ENCODE peak calls at places on chromosomes 5 and 9, in five cellular contexts. B is prostate gland, W is A549, N is IMR-90, Q is heart left ventricle. Y is an unnamed sample.

GRCh38 chr5:149320791-149321330 is 24.4 kb upstream of the GRPEL2 start:
- DNase-seq in B (peak), W (peak), N (peak), Q (peak), Y (no peak)

GRCh38 chr9:16679327-16679821 is 191.1 kb downstream of the BNC2 start:
- DNase-seq in B (no peak), W (no peak), N (peak), Q (no peak), Y (no peak)

GRCh38 chr5:18420711-18421110 is 786.5 kb downstream of the TAF11L14 start:
- DNase-seq in B (no peak), W (no peak), N (no peak), Q (no peak), Y (no peak)

GRCh38 chr5:125659316-125660071 is 763.7 kb upstream of the GRAMD2B start:
- DNase-seq in B (no peak), W (no peak), N (peak), Q (no peak), Y (no peak)

GRCh38 chr5:65133473-65134110 is 348.1 kb downstream of the ADAMTS6 start:
- DNase-seq in B (no peak), W (no peak), N (no peak), Q (no peak), Y (no peak)

GRCh38 chr5:17679597-17680187 is 45.4 kb downstream of the TAF11L14 start:
- DNase-seq in B (no peak), W (no peak), N (no peak), Q (no peak), Y (no peak)

GRCh38 chr5:159324097-159324760 is 6.1 kb downstream of the IL12B start:
- DNase-seq in B (no peak), W (no peak), N (peak), Q (no peak), Y (no peak)

GRCh38 chr5:137453476-137454080 is 45.5 kb downstream of the SPOCK1 start:
- DNase-seq in B (no peak), W (no peak), N (peak), Q (no peak), Y (no peak)

GRCh38 chr5:14413331-14413750 is 168.3 kb upstream of the OTULINL start:
- DNase-seq in B (no peak), W (no peak), N (peak), Q (no peak), Y (no peak)

GRCh38 chr9:13791816-13792215 is 512.3 kb upstream of the MPDZ start:
- DNase-seq in B (no peak), W (no peak), N (no peak), Q (no peak), Y (no peak)

GRCh38 chr9:82209797-82210470 is 221.4 kb downstream of the SPATA31D1 start:
- DNase-seq in B (no peak), W (no peak), N (peak), Q (no peak), Y (no peak)

GRCh38 chr5:133387091-133387490 is 225.2 kb downstream of the FSTL4 start:
- DNase-seq in B (peak), W (no peak), N (no peak), Q (no peak), Y (no peak)

GRCh38 chr5:94810281-94810680 is 191.8 kb downstream of the SLF1 start:
- DNase-seq in B (no peak), W (no peak), N (no peak), Q (no peak), Y (no peak)

GRCh38 chr9:97747201-97747965 is 50.2 kb upstream of the XPA start:
- DNase-seq in B (no peak), W (no peak), N (no peak), Q (no peak), Y (no peak)

GRCh38 chr5:69136296-69136695 is 30.7 kb upstream of the CCNB1 start:
- DNase-seq in B (no peak), W (no peak), N (no peak), Q (no peak), Y (no peak)

DNA sequence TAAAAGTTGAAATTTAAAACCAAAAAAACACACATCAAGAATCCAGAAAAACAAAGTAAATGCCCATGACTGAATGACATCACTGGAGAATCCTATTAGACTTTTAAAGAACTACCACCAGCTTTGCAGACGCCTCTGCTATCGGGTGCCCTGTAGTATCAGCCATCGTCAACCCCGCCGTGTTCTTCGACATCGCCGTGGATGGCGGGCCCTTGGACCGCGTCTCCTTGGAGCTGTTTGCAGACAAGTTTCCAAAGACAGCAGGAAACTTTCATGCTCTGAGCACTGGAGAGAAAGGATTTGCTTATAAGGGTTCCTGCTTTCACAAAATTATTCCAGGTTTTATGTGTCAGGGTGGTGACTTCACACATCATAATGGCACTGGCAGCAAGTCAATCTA is 201.9 kb downstream of the DMAC1 start:
- DNase-seq in B (no peak), W (no peak), N (no peak), Q (no peak), Y (no peak)
- H3K27ac ChIP-seq in B (no peak), W (no peak), N (no peak), Q (no peak), Y (no peak)

GRCh38 chr9:134388289-134388808 is 62.1 kb downstream of the RXRA start:
- DNase-seq in B (no peak), W (no peak), N (peak), Q (no peak), Y (no peak)
- H3K27ac ChIP-seq in B (peak), W (no peak), N (no peak), Q (peak), Y (no peak)

DNA sequence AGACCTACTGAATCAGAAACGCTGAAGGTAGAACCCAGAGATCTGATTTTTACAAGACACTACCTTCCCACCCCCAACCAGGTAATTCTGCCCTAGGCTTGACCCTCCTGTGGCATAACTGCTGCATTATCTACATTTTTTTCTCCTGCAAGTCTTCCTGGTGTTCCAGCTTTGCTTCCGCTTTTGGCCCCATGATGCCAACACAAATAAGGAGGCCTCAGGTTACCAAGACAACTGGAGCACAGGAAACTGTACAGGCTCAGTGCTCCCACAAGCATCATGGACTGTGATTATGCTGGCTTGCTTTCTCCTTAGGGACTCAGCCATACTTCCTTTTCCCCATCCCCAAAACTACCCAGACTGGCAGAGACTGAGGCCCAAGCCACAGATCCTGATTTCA is 6.6 kb upstream of the MSMP start:
- DNase-seq in B (no peak), W (no peak), N (peak), Q (no peak), Y (no peak)
- H3K27ac ChIP-seq in B (no peak), W (no peak), N (no peak), Q (no peak), Y (no peak)

GRCh38 chr9:136973618-136974617 is 3.4 kb upstream of the PTGDS start:
- DNase-seq in B (no peak), W (no peak), N (no peak), Q (no peak), Y (no peak)

GRCh38 chr9:136974834-136975535 is 2.3 kb upstream of the PTGDS start:
- DNase-seq in B (no peak), W (no peak), N (no peak), Q (no peak), Y (no peak)

GRCh38 chr9:136978073-136978864 is 965 bp downstream of the PTGDS start:
- DNase-seq in B (peak), W (peak), N (peak), Q (peak), Y (peak)

GRCh38 chr9:136977223-136978072 is at the start of gene PTGDS:
- DNase-seq in B (no peak), W (no peak), N (peak), Q (peak), Y (no peak)

GRCh38 chr9:136975624-136976023 is 1.7 kb upstream of the PTGDS start:
- DNase-seq in B (no peak), W (no peak), N (no peak), Q (peak), Y (no peak)
- H3K27ac ChIP-seq in B (no peak), W (no peak), N (no peak), Q (peak), Y (peak)

GRCh38 chr9:91945277-91946074 is 4.6 kb downstream of the ROR2 start:
- DNase-seq in B (peak), W (no peak), N (peak), Q (peak), Y (no peak)
- H3K27ac ChIP-seq in B (peak), W (no peak), N (peak), Q (peak), Y (no peak)

Y was measured in effector memory CD4-positive, alpha-beta T cell.